ENCODE peak calls at places on chromosomes 6 and 20, in seven cellular contexts. D is prostate gland; K is substantia nigra; M is CD4-positive, alpha-beta T cell; P is osteocyte; I is progenitor cell of endocrine pancreas; J is caudate nucleus. N is an unnamed sample.
A peak's percentile ranks its signal among the peaks of the same experiment; 100 is the strongest.

GRCh38 chr6:67615796-67616195 is 1019.3 kb upstream of the ADGRB3 start:
- DNase-seq in I (no peak), M (no peak), K (no peak), J (no peak), D (no peak), P (no peak), N (no peak)

GRCh38 chr6:52253494-52253893 is 9.2 kb upstream of the IL17F start:
- DNase-seq in J (no peak), P (no peak), D (no peak), M (no peak), K (no peak), I (no peak), N (no peak)

GRCh38 chr20:63708301-63709148 is 686 bp downstream of the ZGPAT start:
- DNase-seq in D (no peak), M (no peak), K (no peak), P (no peak), J (no peak), I (no peak), N (no peak)

GRCh38 chr20:9514461-9515210 is at the start of gene LAMP5:
- DNase-seq in I (peak; percentile 45), K (peak; percentile 38), M (no peak), P (no peak), J (no peak), D (no peak), N (peak; percentile 27)

GRCh38 chr6:81938014-81938761 is 185.7 kb upstream of the TENT5A start:
- DNase-seq in I (no peak), M (no peak), K (no peak), D (no peak), P (no peak), J (no peak), N (no peak)

GRCh38 chr20:50788045-50788867 is 6.6 kb upstream of the BCAS4 start:
- DNase-seq in J (no peak), I (no peak), K (no peak), M (no peak), D (peak; percentile 28), P (no peak), N (peak; percentile 26)

GRCh38 chr6:93182933-93183479 is 236.4 kb downstream of the EPHA7 start:
- DNase-seq in M (no peak), K (no peak), P (no peak), D (no peak), I (no peak), J (no peak), N (no peak)

GRCh38 chr6:151417477-151417876 is 26.1 kb upstream of the ZBTB2 start:
- DNase-seq in D (no peak), K (no peak), I (no peak), M (no peak), J (no peak), P (no peak), N (no peak)

GRCh38 chr6:125748534-125749111 is 809 bp upstream of the HEY2 start:
- DNase-seq in P (no peak), K (no peak), D (peak; percentile 7), J (no peak), M (no peak), I (no peak), N (no peak)

GRCh38 chr6:116528163-116528562 is 16.7 kb downstream of the CALHM5 start:
- DNase-seq in P (no peak), I (no peak), K (no peak), J (no peak), M (no peak), D (no peak), N (no peak)

GRCh38 chr6:17930321-17930993 is 57.0 kb downstream of the KIF13A start:
- DNase-seq in K (no peak), J (no peak), I (no peak), M (no peak), P (no peak), D (no peak), N (no peak)

GRCh38 chr20:51446230-51446629 is 96.3 kb downstream of the NFATC2 start:
- DNase-seq in P (no peak), K (no peak), M (no peak), I (no peak), J (no peak), D (no peak), N (no peak)

GRCh38 chr6:111663692-111664564 is 58.2 kb upstream of the TRAF3IP2 start:
- DNase-seq in K (no peak), J (peak; percentile 31), D (no peak), P (no peak), I (no peak), M (no peak), N (peak; percentile 33)

GRCh38 chr6:108627692-108628565 is 67.2 kb downstream of the FOXO3 start:
- DNase-seq in D (no peak), I (no peak), K (no peak), P (no peak), J (no peak), M (no peak), N (no peak)

GRCh38 chr20:23629017-23629541 is 8.7 kb downstream of the CST3 start:
- DNase-seq in M (no peak), D (no peak), I (no peak), K (no peak), P (no peak), J (no peak), N (peak; percentile 24)

GRCh38 chr6:169722362-169723199 is 1.7 kb downstream of the PHF10 start:
- DNase-seq in I (no peak), J (no peak), K (peak; percentile 22), M (peak; percentile 25), D (peak; percentile 43), P (no peak), N (peak; percentile 54)

GRCh38 chr6:146545608-146546007 is 2.0 kb downstream of the RAB32 start:
- DNase-seq in D (no peak), K (no peak), I (no peak), M (no peak), J (no peak), P (no peak), N (no peak)

GRCh38 chr20:51019598-51020592 is 3.0 kb downstream of the KCNG1 start:
- DNase-seq in D (no peak), K (no peak), J (no peak), P (no peak), I (no peak), M (no peak), N (no peak)

GRCh38 chr6:83055366-83055964 is 10.2 kb downstream of the UBE3D start:
- DNase-seq in J (peak; percentile 4), D (peak; percentile 38), I (peak; percentile 34), K (peak; percentile 16), P (no peak), M (peak; percentile 11), N (peak; percentile 38)

GRCh38 chr6:79947191-79948173 is at the start of gene ELOVL4:
- DNase-seq in J (peak; percentile 60), K (peak; percentile 68), D (peak; percentile 52), M (peak; percentile 34), I (peak; percentile 56), P (peak; percentile 89), N (peak; percentile 37)

GRCh38 chr6:72535124-72535523 is 86.7 kb upstream of the KCNQ5 start:
- DNase-seq in J (no peak), M (no peak), I (no peak), K (no peak), D (no peak), P (no peak), N (no peak)

GRCh38 chr6:151693366-151693765 is 114.1 kb upstream of the ESR1 start:
- DNase-seq in I (no peak), J (no peak), M (no peak), D (no peak), K (no peak), P (no peak), N (no peak)

GRCh38 chr6:169321546-169321945 is 67.9 kb upstream of the THBS2 start:
- DNase-seq in J (no peak), M (no peak), D (no peak), P (no peak), K (no peak), I (no peak), N (no peak)

GRCh38 chr20:33091693-33092092 is 12.2 kb downstream of the BPIFB4 start:
- DNase-seq in K (no peak), J (no peak), I (no peak), M (no peak), P (no peak), D (no peak), N (no peak)

GRCh38 chr6:447381-448165 is 56.0 kb downstream of the IRF4 start:
- DNase-seq in P (no peak), J (no peak), K (no peak), D (no peak), I (no peak), M (no peak), N (no peak)

GRCh38 chr6:32152414-32153251 is 894 bp upstream of the PRRT1 start:
- DNase-seq in K (peak; percentile 27), M (no peak), J (no peak), D (no peak), I (no peak), P (no peak), N (peak; percentile 89)

GRCh38 chr6:44074383-44075136 is 52.7 kb downstream of the MRPL14 start:
- DNase-seq in K (no peak), D (peak; percentile 52), P (no peak), J (no peak), M (peak; percentile 51), I (peak; percentile 41), N (peak; percentile 74)

GRCh38 chr6:3068329-3069223 is at the start of gene RIPK1:
- DNase-seq in I (peak; percentile 85), D (peak; percentile 92), P (peak; percentile 97), M (peak; percentile 93), J (peak; percentile 85), K (peak; percentile 88), N (peak; percentile 95)

GRCh38 chr6:35258858-35259193 is 709 bp upstream of the ZNF76 start:
- DNase-seq in J (no peak), M (no peak), K (no peak), I (peak; percentile 22), D (no peak), P (no peak), N (no peak)

GRCh38 chr20:23832775-23833508 is 6.4 kb upstream of the CST2 start:
- DNase-seq in P (no peak), D (no peak), I (no peak), M (no peak), K (no peak), J (no peak), N (no peak)

GRCh38 chr6:21163110-21163837 is 430.3 kb upstream of the SOX4 start:
- DNase-seq in M (no peak), D (no peak), K (no peak), P (no peak), J (no peak), I (no peak), N (no peak)

GRCh38 chr6:157946865-157947532 is 34.7 kb upstream of the SYNJ2 start:
- DNase-seq in I (no peak), D (no peak), J (no peak), M (no peak), K (no peak), P (no peak), N (peak; percentile 24)